ENCODE peak calls at places on chromosome 12, in ten cellular contexts. J is ovary, U is sigmoid colon, T is stomach, Z is transverse colon, C is IMR-90, L is H1, K is A549, B is esophagus squamous epithelium, S is HCT116. M is an unnamed sample.

GRCh38 chr12:12081836-12082497 is 11.2 kb downstream of the BCL2L14 start:
- DNase-seq in J (no peak), U (no peak), T (no peak), Z (peak; percentile 78), C (peak; percentile 55), L (no peak), K (peak; percentile 73), B (no peak), S (peak; percentile 29), M (no peak)

GRCh38 chr12:3128498-3129293 is 51.5 kb downstream of the TSPAN9 start:
- DNase-seq in J (no peak), U (no peak), T (no peak), Z (no peak), C (no peak), L (no peak), K (no peak), B (no peak), S (no peak), M (no peak)

GRCh38 chr12:123764109-123764508 is 2.0 kb downstream of the DNAH10 start:
- DNase-seq in J (no peak), U (no peak), T (no peak), Z (no peak), C (no peak), L (no peak), K (no peak), B (no peak), S (no peak), M (no peak)

GRCh38 chr12:126492181-126492580 is 1426.9 kb downstream of the AACS start:
- DNase-seq in J (no peak), U (no peak), T (no peak), Z (no peak), C (no peak), L (no peak), K (no peak), B (no peak), S (no peak), M (no peak)

GRCh38 chr12:113208041-113208934 is 13.0 kb upstream of the TPCN1 start:
- DNase-seq in J (no peak), U (peak; percentile 73), T (peak; percentile 35), Z (peak; percentile 67), C (peak; percentile 79), L (no peak), K (no peak), B (peak; percentile 28), S (no peak), M (no peak)

GRCh38 chr12:115771601-115772000 is 505.9 kb downstream of the MED13L start:
- DNase-seq in J (no peak), U (no peak), T (no peak), Z (no peak), C (no peak), L (no peak), K (no peak), B (no peak), S (no peak), M (no peak)

GRCh38 chr12:76192416-76192815 is 107.9 kb upstream of the NAP1L1 start:
- DNase-seq in J (no peak), U (no peak), T (no peak), Z (no peak), C (no peak), L (no peak), K (no peak), B (no peak), S (no peak), M (no peak)

GRCh38 chr12:42129595-42130204 is 15.0 kb downstream of the GXYLT1 start:
- DNase-seq in J (peak; percentile 34), U (no peak), T (no peak), Z (peak; percentile 13), C (peak; percentile 80), L (no peak), K (peak; percentile 40), B (no peak), S (peak; percentile 61), M (no peak)

GRCh38 chr12:71371132-71371531 is 68.5 kb upstream of the LGR5 start:
- DNase-seq in J (no peak), U (no peak), T (no peak), Z (no peak), C (no peak), L (no peak), K (no peak), B (no peak), S (peak; percentile 3), M (no peak)

GRCh38 chr12:121240484-121241202 is 30.7 kb downstream of the P2RX4 start:
- DNase-seq in J (peak; percentile 92), U (peak; percentile 91), T (peak; percentile 58), Z (peak; percentile 75), C (no peak), L (no peak), K (no peak), B (no peak), S (no peak), M (peak; percentile 11)

GRCh38 chr12:122207391-122207790 is 3.9 kb downstream of the B3GNT4 start:
- DNase-seq in J (no peak), U (no peak), T (no peak), Z (no peak), C (no peak), L (no peak), K (no peak), B (no peak), S (no peak), M (no peak)

GRCh38 chr12:62787023-62787422 is 147.9 kb downstream of the PPM1H start:
- DNase-seq in J (no peak), U (no peak), T (no peak), Z (no peak), C (no peak), L (no peak), K (no peak), B (no peak), S (no peak), M (no peak)

GRCh38 chr12:92926549-92926948 is 2.5 kb downstream of the EEA1 start:
- DNase-seq in J (no peak), U (no peak), T (no peak), Z (no peak), C (no peak), L (no peak), K (no peak), B (no peak), S (no peak), M (no peak)
- H3K4me1 ChIP-seq in J (peaks cover 7% of the 10 kb centered on the region), U (peaks cover 19% of the 10 kb centered on the region), T (peaks cover 20% of the 10 kb centered on the region), Z (peaks cover 45% of the 10 kb centered on the region), C (peaks cover 8% of the 10 kb centered on the region), L (peaks cover 7% of the 10 kb centered on the region), K (peaks cover 23% of the 10 kb centered on the region), B (peaks cover 22% of the 10 kb centered on the region), S (peaks cover 26% of the 10 kb centered on the region), M (peaks cover 39% of the 10 kb centered on the region)

DNA sequence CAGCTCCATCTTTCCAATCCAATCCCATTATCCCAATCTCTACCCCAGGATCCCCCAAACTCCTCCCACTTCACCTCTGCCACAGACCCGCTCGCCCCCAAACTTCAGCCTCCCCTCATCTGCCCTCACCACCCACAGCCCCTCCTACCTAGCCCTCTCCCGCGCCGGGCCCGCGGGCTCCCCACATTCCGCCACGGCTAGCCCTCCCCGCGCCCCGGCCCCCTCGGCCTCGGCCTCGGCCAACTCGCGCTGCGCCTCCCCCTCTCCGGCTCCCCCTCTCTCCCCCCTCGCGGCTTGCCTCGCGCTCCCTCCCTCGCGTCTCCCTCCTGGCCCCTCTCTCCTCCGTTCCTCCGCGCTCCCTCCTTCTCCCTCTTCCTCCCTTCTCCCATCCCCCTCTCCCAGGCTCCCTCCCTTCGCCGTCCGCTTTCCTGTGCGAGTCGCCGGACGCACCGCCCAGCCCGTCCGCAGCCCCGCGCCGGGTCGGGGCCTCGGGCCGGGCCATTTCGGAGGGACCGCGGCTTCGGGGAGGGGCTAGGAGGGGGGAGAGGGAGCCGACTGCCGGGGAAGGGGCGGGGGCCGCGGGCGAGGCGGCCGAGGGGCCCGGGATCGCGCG is at the start of gene ATN1:
- DNase-seq in J (peak; percentile 96), U (peak; percentile 97), T (peak; percentile 68), Z (peak; percentile 79), C (peak; percentile 78), L (no peak), K (peak; percentile 59), B (no peak), S (no peak), M (peak; percentile 74)
- TF ChIP-seq POLR2A in J (peak; percentile 77), U (peak; percentile 39), T (no peak), Z (peak; percentile 72), C (peak; percentile 31), L (no peak), K (peak; percentile 67), B (peak; percentile 30), S (no peak), M (no peak)

GRCh38 chr12:47079365-47079893 is at the start of gene PCED1B:
- DNase-seq in J (peak; percentile 79), U (peak; percentile 91), T (peak; percentile 70), Z (peak; percentile 77), C (peak; percentile 72), L (no peak), K (no peak), B (peak; percentile 5), S (no peak), M (peak; percentile 18)
- H3K4me1 ChIP-seq in J (peaks cover 10% of the 10 kb centered on the region), U (peaks cover 16% of the 10 kb centered on the region), T (peaks cover 8% of the 10 kb centered on the region), Z (peaks cover 47% of the 10 kb centered on the region), C (peaks cover 17% of the 10 kb centered on the region), L (no peaks in the 10 kb centered on the region), K (peaks cover 42% of the 10 kb centered on the region), B (peaks cover 12% of the 10 kb centered on the region), S (peaks cover 38% of the 10 kb centered on the region), M (peaks cover 9% of the 10 kb centered on the region)

GRCh38 chr12:50110762-50111416 is 1.1 kb upstream of the COX14 start:
- DNase-seq in J (peak; percentile 37), U (peak; percentile 80), T (peak; percentile 78), Z (peak; percentile 73), C (peak; percentile 11), L (no peak), K (no peak), B (no peak), S (no peak), M (peak; percentile 96)

GRCh38 chr12:50110127-50110761 is 1.8 kb upstream of the COX14 start:
- DNase-seq in J (no peak), U (peak; percentile 68), T (peak; percentile 70), Z (peak; percentile 78), C (no peak), L (no peak), K (no peak), B (no peak), S (no peak), M (peak; percentile 50)

GRCh38 chr12:50111693-50112455 is at the start of gene COX14:
- DNase-seq in J (peak; percentile 99), U (peak; percentile 100), T (peak; percentile 99), Z (peak; percentile 99), C (peak; percentile 99), L (peak; percentile 99), K (peak; percentile 99), B (peak; percentile 91), S (peak; percentile 99), M (peak; percentile 99)

GRCh38 chr12:50111417-50111692 is 681 bp upstream of the COX14 start:
- DNase-seq in J (no peak), U (no peak), T (no peak), Z (no peak), C (no peak), L (no peak), K (no peak), B (no peak), S (no peak), M (no peak)

DNA sequence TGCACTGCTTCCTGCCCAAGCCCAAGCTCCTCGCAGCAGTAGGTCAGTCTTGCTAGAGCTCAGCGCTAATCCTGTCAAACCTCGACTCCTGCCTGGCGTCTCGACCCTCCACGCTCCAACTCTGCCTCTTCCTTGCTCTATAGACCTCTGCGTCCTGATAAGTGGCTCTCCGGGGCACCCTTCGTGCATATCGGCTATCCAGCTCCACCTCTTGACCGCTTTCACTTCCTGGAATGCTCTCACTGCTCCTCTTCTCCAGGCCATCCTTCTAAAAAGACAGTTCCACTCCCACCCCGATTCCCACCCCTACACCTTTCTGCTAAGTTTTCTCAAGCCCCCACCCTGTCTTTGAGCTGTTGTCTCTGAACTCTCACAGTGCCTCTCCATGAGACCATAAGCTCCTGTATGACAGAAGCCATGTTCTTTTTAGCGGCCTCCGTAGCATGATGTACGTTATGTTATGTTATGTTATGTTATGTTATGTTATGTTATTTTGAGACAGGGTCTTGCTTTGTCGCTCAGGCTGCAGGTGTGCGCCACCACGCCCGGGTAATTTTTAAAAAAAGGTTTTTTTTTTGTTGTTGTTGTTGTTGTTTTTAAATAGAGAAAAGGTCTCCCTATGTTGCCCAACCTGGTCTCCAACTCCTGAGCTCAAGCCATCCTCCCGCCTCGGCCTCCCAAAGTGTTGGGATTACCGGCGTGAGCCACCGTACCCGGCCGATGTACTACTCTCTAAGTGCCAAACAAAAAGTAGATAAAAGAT is 601 bp downstream of the COX14 start:
- DNase-seq in J (no peak), U (no peak), T (peak; percentile 41), Z (no peak), C (no peak), L (peak; percentile 13), K (peak; percentile 66), B (no peak), S (no peak), M (peak; percentile 29)
- TF ChIP-seq POLR2A in J (no peak), U (no peak), T (no peak), Z (no peak), C (no peak), L (peak; percentile 54), K (no peak), B (no peak), S (no peak), M (no peak)